ENCODE peak calls at places on chromosomes 3 and 15, in eight cellular contexts. Y is cardiac muscle cell; P is stomach; F is aorta; J is CD4-positive, alpha-beta T cell; O is astrocyte; Z is RWPE1; X is Peyer's patch. W is an unnamed sample.

GRCh38 chr3:100103558-100104441 is 10.5 kb downstream of the FILIP1L start:
- DNase-seq in Y (peak), P (peak), F (no peak), J (no peak), O (peak), Z (no peak), X (no peak), W (no peak)

GRCh38 chr3:168248383-168249047 is 152.8 kb upstream of the GOLIM4 start:
- DNase-seq in Y (peak), P (peak), F (peak), J (no peak), O (peak), Z (no peak), X (no peak), W (peak)

GRCh38 chr3:48034000-48034516 is 17.8 kb upstream of the MAP4 start:
- DNase-seq in Y (peak), P (no peak), F (no peak), J (no peak), O (peak), Z (peak), X (no peak), W (no peak)

GRCh38 chr15:81950841-81951414 is 94.9 kb downstream of the MEX3B start:
- DNase-seq in Y (peak), P (no peak), F (no peak), J (no peak), O (peak), Z (no peak), X (no peak), W (no peak)

GRCh38 chr3:126604691-126605090 is 46.0 kb upstream of the C3orf22 start:
- DNase-seq in Y (no peak), P (no peak), F (no peak), J (no peak), O (no peak), Z (no peak), X (no peak), W (no peak)

GRCh38 chr15:31337352-31338031 is 10.9 kb downstream of the KLF13 start:
- DNase-seq in Y (no peak), P (no peak), F (no peak), J (no peak), O (no peak), Z (no peak), X (no peak), W (no peak)

GRCh38 chr15:58222698-58223097 is 84.5 kb downstream of the AQP9 start:
- DNase-seq in Y (no peak), P (no peak), F (no peak), J (no peak), O (peak), Z (no peak), X (no peak), W (no peak)

GRCh38 chr3:103295974-103296570 is 861.3 kb downstream of the ZPLD1 start:
- DNase-seq in Y (peak), P (no peak), F (no peak), J (no peak), O (peak), Z (no peak), X (no peak), W (no peak)

GRCh38 chr3:149310796-149311534 is 22.5 kb downstream of the TM4SF18 start:
- DNase-seq in Y (no peak), P (no peak), F (no peak), J (no peak), O (peak), Z (no peak), X (no peak), W (no peak)

GRCh38 chr15:92118162-92118935 is 264.8 kb downstream of the SLCO3A1 start:
- DNase-seq in Y (peak), P (no peak), F (no peak), J (no peak), O (peak), Z (peak), X (no peak), W (no peak)
- H3K27ac ChIP-seq in Y (no peak), P (no peak), F (no peak), J (no peak), O (no peak), Z (no peak), X (no peak), W (no peak)

DNA sequence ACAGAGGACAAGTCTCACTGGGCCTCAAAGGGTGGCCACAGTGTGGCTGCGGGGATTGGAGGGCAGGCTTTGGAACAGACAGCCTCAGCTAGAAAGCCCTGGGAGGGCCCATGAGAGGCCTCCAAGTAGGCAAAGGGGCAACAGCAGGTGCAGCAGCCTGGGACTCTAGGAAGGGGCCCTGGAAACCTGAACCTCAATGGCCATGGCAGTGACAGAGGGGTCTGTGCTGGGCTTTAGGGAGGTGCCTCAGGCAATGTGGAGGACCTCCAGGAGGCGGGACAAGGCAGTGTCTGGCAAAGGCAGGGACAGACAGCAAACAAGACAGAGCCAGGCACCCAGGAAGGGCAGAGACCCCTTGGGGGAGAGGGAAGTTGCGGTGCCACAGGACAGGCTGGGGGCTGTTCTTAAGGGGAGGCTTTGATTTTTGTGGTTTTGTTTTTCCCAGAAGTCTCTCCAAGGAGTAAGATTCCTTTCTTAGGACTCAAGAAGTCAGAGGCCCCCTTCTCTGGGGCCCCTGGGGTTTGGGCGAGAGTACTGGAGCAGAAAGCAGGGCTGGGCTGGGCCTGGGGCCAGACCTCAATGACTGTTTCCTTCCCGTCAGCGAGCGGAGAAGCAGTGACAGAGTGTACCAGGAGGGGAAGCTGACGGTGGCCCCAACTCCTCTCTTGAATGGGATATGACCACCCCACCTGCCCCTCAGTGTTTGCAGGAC is 9.7 kb downstream of the STOML1 start:
- DNase-seq in Y (peak), P (peak), F (peak), J (no peak), O (peak), Z (no peak), X (peak), W (no peak)
- H3K27ac ChIP-seq in Y (peak), P (peak), F (peak), J (no peak), O (peak), Z (peak), X (peak), W (peak)

GRCh38 chr3:60073228-60073627 is 1023.4 kb upstream of the CFAP20DC start:
- DNase-seq in Y (no peak), P (no peak), F (no peak), J (no peak), O (no peak), Z (no peak), X (no peak), W (no peak)
- H3K27ac ChIP-seq in Y (no peak), P (no peak), F (no peak), J (no peak), O (no peak), Z (no peak), X (no peak), W (no peak)

DNA sequence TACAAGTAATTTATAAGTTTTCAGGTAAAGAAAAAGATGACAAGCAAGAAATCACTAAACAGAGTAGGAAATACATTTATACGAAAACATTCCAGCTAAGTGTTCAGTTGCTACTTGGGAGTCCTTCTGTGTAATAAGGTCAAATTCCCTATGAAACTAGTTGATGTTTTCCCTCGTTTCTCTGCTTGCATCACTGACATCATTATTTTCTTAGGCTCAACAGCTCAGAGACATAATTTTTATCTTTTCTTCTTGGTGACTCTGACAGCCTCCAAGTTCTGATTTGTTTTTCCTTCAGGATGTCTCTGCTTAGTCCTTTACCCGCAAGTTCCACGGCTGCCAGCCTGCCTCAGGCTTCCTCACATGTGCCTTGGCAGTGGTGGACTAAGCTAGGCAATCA is 173.6 kb downstream of the P3H2 start:
- DNase-seq in Y (no peak), P (no peak), F (no peak), J (no peak), O (no peak), Z (no peak), X (no peak), W (no peak)
- H3K27ac ChIP-seq in Y (no peak), P (no peak), F (no peak), J (no peak), O (no peak), Z (peak), X (no peak), W (no peak)

DNA sequence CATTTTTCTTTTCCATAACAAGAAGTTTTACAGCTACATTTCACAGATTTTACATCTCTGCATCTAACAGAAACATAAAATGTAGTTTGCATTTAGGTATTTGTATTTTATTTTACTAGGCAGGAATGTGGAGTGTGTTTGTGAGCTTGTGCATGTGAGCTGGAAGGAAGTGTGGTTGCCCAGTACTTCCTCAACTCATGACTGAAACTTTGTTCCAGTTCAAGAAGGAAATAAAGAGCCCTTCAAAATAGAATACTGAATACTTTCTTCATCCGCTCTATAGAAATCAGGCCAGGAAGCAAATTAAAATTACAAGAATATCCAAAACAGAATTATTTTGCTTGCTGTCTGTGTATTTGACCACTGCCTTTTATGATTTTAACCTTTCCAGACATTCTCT is 81.3 kb downstream of the CHL1 start:
- DNase-seq in Y (no peak), P (no peak), F (no peak), J (no peak), O (no peak), Z (no peak), X (no peak), W (no peak)
- H3K27ac ChIP-seq in Y (no peak), P (no peak), F (no peak), J (no peak), O (no peak), Z (no peak), X (peak), W (no peak)

GRCh38 chr3:175103298-175103697 is 244.2 kb downstream of the NAALADL2 start:
- DNase-seq in Y (no peak), P (no peak), F (no peak), J (no peak), O (no peak), Z (no peak), X (no peak), W (no peak)
- H3K27ac ChIP-seq in Y (no peak), P (no peak), F (no peak), J (no peak), O (no peak), Z (no peak), X (no peak), W (no peak)

GRCh38 chr3:124033360-124034015 is 41.6 kb upstream of the ROPN1 start:
- DNase-seq in Y (no peak), P (no peak), F (peak), J (no peak), O (no peak), Z (no peak), X (no peak), W (no peak)
- H3K27ac ChIP-seq in Y (peak), P (peak), F (peak), J (no peak), O (peak), Z (no peak), X (peak), W (peak)

GRCh38 chr15:101242160-101242998 is 9.5 kb downstream of the CHSY1 start:
- DNase-seq in Y (peak), P (no peak), F (no peak), J (peak), O (peak), Z (peak), X (peak), W (no peak)

GRCh38 chr15:101242999-101243336 is 8.9 kb downstream of the CHSY1 start:
- DNase-seq in Y (no peak), P (no peak), F (no peak), J (no peak), O (peak), Z (no peak), X (no peak), W (no peak)

GRCh38 chr15:101243420-101243819 is 8.4 kb downstream of the CHSY1 start:
- DNase-seq in Y (no peak), P (no peak), F (no peak), J (no peak), O (no peak), Z (no peak), X (no peak), W (no peak)

GRCh38 chr15:101239724-101240136 is 12.1 kb downstream of the CHSY1 start:
- DNase-seq in Y (no peak), P (no peak), F (no peak), J (no peak), O (no peak), Z (no peak), X (no peak), W (no peak)

DNA sequence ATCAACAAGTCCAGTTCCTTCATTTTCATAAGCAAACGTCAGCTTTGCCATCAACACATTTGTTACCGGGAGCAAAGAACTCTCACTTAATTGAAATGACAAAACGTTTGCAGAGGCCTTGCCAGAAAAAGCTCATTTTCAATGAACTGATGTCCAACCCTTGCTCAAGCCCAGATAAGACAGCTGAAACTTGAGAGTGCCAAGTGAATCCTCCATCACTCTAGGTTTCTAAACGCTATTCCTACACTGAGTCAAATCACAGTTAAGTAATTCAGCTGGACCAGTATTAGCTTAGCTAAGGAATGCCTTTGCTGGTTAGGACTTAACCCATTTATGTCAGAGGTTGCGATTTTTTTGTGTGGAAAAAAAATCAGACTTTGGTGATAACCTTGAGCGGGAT is 11.5 kb downstream of the CHSY1 start:
- DNase-seq in Y (peak), P (no peak), F (no peak), J (no peak), O (peak), Z (no peak), X (no peak), W (no peak)
- H3K27ac ChIP-seq in Y (no peak), P (peak), F (no peak), J (no peak), O (no peak), Z (no peak), X (peak), W (no peak)

GRCh38 chr3:97823081-97823480 is 1.3 kb downstream of the CRYBG3 start:
- DNase-seq in Y (peak), P (no peak), F (no peak), J (no peak), O (no peak), Z (no peak), X (no peak), W (no peak)

GRCh38 chr3:97821810-97822775 is at the start of gene CRYBG3:
- DNase-seq in Y (peak), P (peak), F (peak), J (peak), O (peak), Z (peak), X (peak), W (peak)

GRCh38 chr3:97823503-97824004 is 1.7 kb downstream of the CRYBG3 start:
- DNase-seq in Y (peak), P (no peak), F (peak), J (no peak), O (no peak), Z (no peak), X (no peak), W (peak)

GRCh38 chr3:97820780-97821179 is 1.0 kb upstream of the CRYBG3 start:
- DNase-seq in Y (no peak), P (no peak), F (no peak), J (no peak), O (no peak), Z (no peak), X (no peak), W (no peak)

DNA sequence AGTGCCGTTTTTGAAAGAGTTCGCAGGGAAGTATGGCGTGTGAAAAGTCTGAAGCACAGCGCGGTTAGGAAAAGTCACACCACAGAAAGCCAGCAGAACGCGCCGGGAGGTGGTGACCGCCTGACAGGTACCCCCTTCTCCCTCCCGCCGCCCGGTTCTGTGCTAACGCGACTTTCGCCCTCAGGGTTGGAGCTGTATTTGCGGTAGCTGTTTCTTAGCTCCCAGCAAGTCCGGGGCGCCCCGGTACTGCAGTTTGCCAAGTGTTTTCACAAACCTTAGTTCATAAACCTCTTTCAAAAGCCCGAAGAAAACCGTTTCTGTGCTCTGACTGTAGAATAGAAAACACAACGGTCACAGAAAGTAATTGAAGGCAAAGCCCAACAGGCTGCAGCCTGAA is 400 bp upstream of the CRYBG3 start:
- DNase-seq in Y (no peak), P (peak), F (peak), J (peak), O (peak), Z (peak), X (peak), W (peak)
- H3K27ac ChIP-seq in Y (peak), P (peak), F (peak), J (no peak), O (peak), Z (peak), X (peak), W (peak)

GRCh38 chr15:60682615-60683014 is 203.7 kb upstream of the ICE2 start:
- DNase-seq in Y (peak), P (no peak), F (no peak), J (no peak), O (no peak), Z (no peak), X (no peak), W (no peak)
- H3K27ac ChIP-seq in Y (no peak), P (no peak), F (peak), J (no peak), O (no peak), Z (no peak), X (no peak), W (no peak)

W was measured in caudate nucleus.